ENCODE peak calls at places on chromosomes 11 and 22, in four cellular contexts. N is HepG2, V is K562, C is GM12878. G is an unnamed sample.

GRCh38 chr22:42787357-42787736 is 66.7 kb upstream of the A4GALT start:
- DNase-seq in C (no peak), N (no peak), V (no peak), G (no peak)

GRCh38 chr11:119533931-119534694 is 111.1 kb upstream of the THY1 start:
- DNase-seq in N (peak), C (peak), V (peak), G (peak)

GRCh38 chr11:65355776-65356393 is 1.3 kb downstream of the TIGD3 start:
- DNase-seq in V (no peak), N (no peak), C (no peak), G (peak)

GRCh38 chr11:69493931-69494821 is 12.7 kb downstream of the LINC01488 start:
- DNase-seq in N (no peak), V (no peak), C (no peak), G (no peak)

GRCh38 chr11:124920870-124921609 is 2.0 kb downstream of the HEPN1 start:
- DNase-seq in N (no peak), V (no peak), C (no peak), G (peak)

GRCh38 chr11:27388001-27388400 is 25.0 kb upstream of the CCDC34 start:
- DNase-seq in V (peak), C (no peak), N (no peak), G (no peak)

GRCh38 chr22:28442264-28442950 is 237.2 kb downstream of the TTC28 start:
- DNase-seq in V (peak), C (no peak), N (peak), G (peak)

GRCh38 chr11:121389651-121390050 is 62.5 kb upstream of the SORL1 start:
- DNase-seq in N (no peak), V (no peak), C (no peak), G (peak)

GRCh38 chr22:29269230-29269604 is 1.1 kb downstream of the EWSR1 start:
- DNase-seq in C (no peak), V (no peak), N (no peak), G (no peak)

GRCh38 chr22:31106001-31106571 is 1.3 kb downstream of the SELENOM start:
- DNase-seq in V (no peak), N (no peak), C (no peak), G (no peak)

GRCh38 chr11:124717786-124718634 is 21.7 kb upstream of the NRGN start:
- DNase-seq in C (no peak), V (no peak), N (peak), G (peak)

GRCh38 chr11:57899378-57899777 is 124.3 kb upstream of the OR9Q1 start:
- DNase-seq in C (no peak), N (no peak), V (no peak), G (no peak)

GRCh38 chr11:70467196-70468085 is 69.1 kb downstream of the CTTN start:
- DNase-seq in N (peak), C (peak), V (peak), G (peak)

DNA sequence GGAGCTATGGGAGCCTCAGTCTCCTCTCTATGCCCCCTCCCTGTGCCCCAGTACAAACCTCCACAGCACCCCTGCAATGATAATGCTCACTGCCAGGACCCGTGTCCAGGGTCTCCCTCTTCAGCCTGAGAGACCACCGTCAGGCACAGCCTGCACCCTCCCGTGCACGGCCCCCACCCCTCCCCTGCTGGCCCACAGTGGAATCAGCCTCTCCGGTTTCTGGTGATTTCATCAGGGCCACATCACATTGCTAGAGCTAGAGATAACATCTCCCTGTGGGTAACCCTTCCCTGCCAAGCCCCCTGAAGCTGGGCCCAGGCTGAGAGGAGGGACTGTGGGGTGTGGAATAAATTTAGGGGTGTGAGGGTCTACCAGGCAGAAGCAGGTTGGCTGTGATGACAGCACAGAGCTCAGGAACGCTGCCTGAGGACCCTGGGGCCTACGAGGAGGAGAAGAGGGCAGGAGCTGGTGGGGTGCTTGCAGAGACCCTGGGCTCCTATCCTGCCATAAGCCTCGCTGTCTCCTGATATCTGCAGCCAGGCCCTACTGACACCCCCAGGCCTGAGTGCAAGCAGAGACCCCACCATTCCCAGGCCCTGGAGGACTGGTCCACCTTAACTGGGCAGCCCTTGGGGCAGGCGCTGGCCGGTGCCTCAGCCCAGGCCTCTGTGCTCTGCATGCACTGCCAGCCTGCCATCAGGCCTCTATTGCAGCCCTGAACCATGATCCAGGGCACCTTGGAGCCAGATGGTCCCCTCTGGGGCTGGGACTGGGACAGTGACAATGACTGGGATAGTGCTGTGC is at the start of gene KLHDC7B:
- DNase-seq in V (no peak), C (no peak), N (no peak), G (no peak)
- TF ChIP-seq TCF7 in V (no peak), C (no peak), N (no peak), G (no peak)

GRCh38 chr22:20312396-20313191 is 7.3 kb downstream of the DGCR6L start:
- DNase-seq in V (peak), N (no peak), C (no peak), G (peak)
- TF ChIP-seq TCF7 in V (no peak), N (no peak), C (no peak), G (no peak)

DNA sequence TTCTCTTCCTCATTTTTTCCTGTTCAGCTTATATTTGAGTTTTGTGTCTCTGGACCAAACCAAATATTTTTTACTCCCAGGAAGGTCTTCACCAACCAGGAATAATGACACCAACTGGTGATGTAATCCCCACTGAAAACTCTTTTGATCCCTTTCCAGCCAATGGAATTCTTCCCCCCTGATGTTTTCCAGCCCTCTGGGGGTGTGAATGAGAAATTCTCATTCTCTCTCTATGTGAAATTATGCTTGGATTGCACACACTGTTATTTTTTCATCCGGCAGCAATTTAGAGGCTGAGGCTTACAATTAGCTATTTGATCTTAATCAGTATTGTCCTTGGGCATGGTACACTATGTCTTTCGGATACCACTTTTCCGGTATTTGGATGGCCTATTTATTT is 39.5 kb upstream of the SLC1A2 start:
- DNase-seq in N (no peak), C (no peak), V (no peak), G (no peak)
- TF ChIP-seq TCF7 in N (no peak), C (no peak), V (no peak), G (no peak)

GRCh38 chr11:5553347-5553746 is 5.0 kb upstream of the OR52H1 start:
- DNase-seq in V (no peak), N (no peak), C (no peak), G (no peak)

GRCh38 chr11:5547982-5548381 is 358 bp downstream of the OR52H1 start:
- DNase-seq in V (no peak), C (peak), N (no peak), G (no peak)

GRCh38 chr11:5548440-5548839 is at the start of gene OR52H1:
- DNase-seq in V (no peak), C (no peak), N (no peak), G (no peak)

GRCh38 chr11:5550440-5551095 is 2.2 kb upstream of the OR52H1 start:
- DNase-seq in C (peak), V (peak), N (no peak), G (no peak)
- TF ChIP-seq TCF7 in C (no peak), V (no peak), N (no peak), G (no peak)

DNA sequence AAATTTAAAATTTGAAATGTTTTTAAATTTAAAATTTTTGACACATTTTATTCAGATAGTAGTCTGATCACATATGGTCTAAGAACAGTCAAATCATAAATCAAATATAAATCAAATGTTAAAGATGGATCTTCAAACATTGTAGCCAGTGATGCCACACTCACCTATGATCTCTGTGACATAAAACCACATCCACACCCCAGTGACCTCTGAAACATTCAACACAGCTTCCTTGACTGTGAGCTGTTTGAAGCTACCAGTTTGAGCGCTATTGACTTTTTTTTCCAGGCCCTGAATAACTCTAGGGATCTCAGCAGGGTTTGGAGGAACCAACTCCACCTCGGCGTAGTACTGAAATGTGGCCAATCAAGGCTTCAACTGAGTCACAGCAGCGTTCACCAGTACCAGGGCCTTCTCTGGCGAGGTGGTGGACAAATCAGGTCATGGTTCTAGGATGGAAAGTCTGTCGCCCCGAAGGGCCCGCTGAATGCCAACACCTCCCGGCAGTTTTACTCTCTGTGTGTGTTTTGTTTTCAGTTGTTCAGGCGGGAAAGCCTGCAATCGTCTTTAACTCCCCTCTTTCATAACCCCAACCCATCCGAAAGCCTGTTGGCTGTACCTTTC is 4.3 kb upstream of the MARK2 start:
- DNase-seq in V (no peak), C (no peak), N (peak), G (no peak)
- TF ChIP-seq TCF7 in V (no peak), C (no peak), N (no peak), G (no peak)

GRCh38 chr22:45626198-45626651 is 45.4 kb upstream of the ATXN10 start:
- DNase-seq in V (no peak), N (peak), C (no peak), G (no peak)
- TF ChIP-seq TCF7 in V (no peak), N (no peak), C (no peak), G (no peak)

DNA sequence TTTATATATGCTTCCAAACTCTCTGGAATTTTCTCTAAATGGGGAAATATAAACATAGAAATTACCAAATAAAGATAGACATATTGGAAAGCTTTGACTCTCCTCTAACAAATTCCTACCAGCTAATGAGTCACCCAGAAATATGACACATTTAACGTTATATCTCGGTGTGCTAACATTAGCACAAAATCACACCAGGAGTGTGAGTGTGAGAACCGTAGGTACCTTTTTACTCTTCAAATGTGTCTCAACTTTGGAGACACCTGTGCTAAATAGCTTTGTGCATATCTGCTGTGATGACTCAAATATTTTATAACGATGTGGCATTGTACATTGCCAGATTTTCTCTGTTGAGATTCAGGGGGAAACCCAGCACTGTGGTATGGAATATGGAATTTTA is 714.4 kb downstream of the METTL15 start:
- DNase-seq in N (no peak), V (no peak), C (no peak), G (no peak)
- TF ChIP-seq TCF7 in N (no peak), V (no peak), C (no peak), G (no peak)

GRCh38 chr11:133969072-133969471 is 12.3 kb upstream of the IGSF9B start:
- DNase-seq in V (no peak), N (no peak), C (no peak), G (no peak)

GRCh38 chr11:133977067-133977681 is 20.4 kb upstream of the IGSF9B start:
- DNase-seq in C (peak), V (no peak), N (no peak), G (no peak)

GRCh38 chr11:133978816-133979215 is 22.0 kb upstream of the IGSF9B start:
- DNase-seq in V (no peak), N (no peak), C (no peak), G (no peak)

GRCh38 chr11:133971871-133972270 is 15.1 kb upstream of the IGSF9B start:
- DNase-seq in C (no peak), V (no peak), N (no peak), G (no peak)

GRCh38 chr11:133974836-133975235 is 18.1 kb upstream of the IGSF9B start:
- DNase-seq in N (no peak), V (no peak), C (no peak), G (no peak)
- TF ChIP-seq TCF7 in N (no peak), V (no peak), C (no peak), G (no peak)

G was measured in WTC11.